ENCODE peak calls at places on chromosomes 3 and 15, in seven cellular contexts. One of them, this sample, is unnamed.

GRCh38 chr3:107557743-107558142 is 35.0 kb downstream of the BBX start:
- DNase-seq in stimulated activated CD8-positive, alpha-beta memory T cell treated with anti-CD3 and anti-CD28 coated beads, Interleukin-15, amount 100 ng/mL, for 24 hours: no peak
- DNase-seq in AG08395: no peak
- DNase-seq in KBM-7: no peak
- DNase-seq in NCI-H524: no peak
- DNase-seq in HL-60: no peak
- DNase-seq in RKO: no peak
- DNase-seq in this sample: no peak

GRCh38 chr3:17401912-17402311 is 340.5 kb downstream of the TBC1D5 start:
- DNase-seq in AG08395: no peak
- DNase-seq in stimulated activated CD8-positive, alpha-beta memory T cell treated with anti-CD3 and anti-CD28 coated beads, Interleukin-15, amount 100 ng/mL, for 24 hours: no peak
- DNase-seq in HL-60: no peak
- DNase-seq in NCI-H524: no peak
- DNase-seq in RKO: no peak
- DNase-seq in KBM-7: no peak
- DNase-seq in this sample: no peak

GRCh38 chr3:122469659-122470058 is 45.1 kb downstream of the KPNA1 start:
- DNase-seq in AG08395: no peak
- DNase-seq in HL-60: no peak
- DNase-seq in NCI-H524: no peak
- DNase-seq in RKO: no peak
- DNase-seq in KBM-7: no peak
- DNase-seq in stimulated activated CD8-positive, alpha-beta memory T cell treated with anti-CD3 and anti-CD28 coated beads, Interleukin-15, amount 100 ng/mL, for 24 hours: no peak
- DNase-seq in this sample: no peak

GRCh38 chr3:97914390-97914789 is 57.8 kb downstream of the RIOX2 start:
- DNase-seq in stimulated activated CD8-positive, alpha-beta memory T cell treated with anti-CD3 and anti-CD28 coated beads, Interleukin-15, amount 100 ng/mL, for 24 hours: no peak
- DNase-seq in HL-60: peak
- DNase-seq in KBM-7: peak
- DNase-seq in NCI-H524: no peak
- DNase-seq in AG08395: no peak
- DNase-seq in RKO: no peak
- DNase-seq in this sample: no peak

GRCh38 chr3:100399341-100400071 is 1.4 kb downstream of the TOMM70 start:
- DNase-seq in stimulated activated CD8-positive, alpha-beta memory T cell treated with anti-CD3 and anti-CD28 coated beads, Interleukin-15, amount 100 ng/mL, for 24 hours: no peak
- DNase-seq in AG08395: no peak
- DNase-seq in NCI-H524: no peak
- DNase-seq in RKO: no peak
- DNase-seq in HL-60: no peak
- DNase-seq in KBM-7: no peak
- DNase-seq in this sample: no peak

GRCh38 chr3:47581835-47582234 is 3.2 kb upstream of the CSPG5 start:
- DNase-seq in KBM-7: no peak
- DNase-seq in NCI-H524: no peak
- DNase-seq in HL-60: no peak
- DNase-seq in RKO: no peak
- DNase-seq in AG08395: no peak
- DNase-seq in stimulated activated CD8-positive, alpha-beta memory T cell treated with anti-CD3 and anti-CD28 coated beads, Interleukin-15, amount 100 ng/mL, for 24 hours: no peak
- DNase-seq in this sample: no peak

GRCh38 chr15:31970007-31970406 is 60.3 kb upstream of the CHRNA7 start:
- DNase-seq in KBM-7: no peak
- DNase-seq in RKO: no peak
- DNase-seq in NCI-H524: no peak
- DNase-seq in AG08395: no peak
- DNase-seq in stimulated activated CD8-positive, alpha-beta memory T cell treated with anti-CD3 and anti-CD28 coated beads, Interleukin-15, amount 100 ng/mL, for 24 hours: no peak
- DNase-seq in HL-60: no peak
- DNase-seq in this sample: no peak

GRCh38 chr3:49238274-49239127 is 38.5 kb downstream of the C3orf62 start:
- DNase-seq in AG08395: no peak
- DNase-seq in HL-60: peak
- DNase-seq in KBM-7: peak
- DNase-seq in stimulated activated CD8-positive, alpha-beta memory T cell treated with anti-CD3 and anti-CD28 coated beads, Interleukin-15, amount 100 ng/mL, for 24 hours: no peak
- DNase-seq in RKO: no peak
- DNase-seq in NCI-H524: no peak
- DNase-seq in this sample: no peak

GRCh38 chr3:136018876-136019275 is 53.3 kb downstream of the PPP2R3A start:
- DNase-seq in HL-60: no peak
- DNase-seq in KBM-7: no peak
- DNase-seq in RKO: no peak
- DNase-seq in stimulated activated CD8-positive, alpha-beta memory T cell treated with anti-CD3 and anti-CD28 coated beads, Interleukin-15, amount 100 ng/mL, for 24 hours: no peak
- DNase-seq in NCI-H524: no peak
- DNase-seq in AG08395: peak
- DNase-seq in this sample: no peak

GRCh38 chr15:43793647-43794046 is 1.5 kb downstream of the SERF2 start:
- DNase-seq in RKO: no peak
- DNase-seq in NCI-H524: no peak
- DNase-seq in HL-60: no peak
- DNase-seq in KBM-7: no peak
- DNase-seq in stimulated activated CD8-positive, alpha-beta memory T cell treated with anti-CD3 and anti-CD28 coated beads, Interleukin-15, amount 100 ng/mL, for 24 hours: no peak
- DNase-seq in AG08395: no peak
- DNase-seq in this sample: no peak

GRCh38 chr3:45258317-45258716 is 32.2 kb upstream of the TMEM158 start:
- DNase-seq in NCI-H524: no peak
- DNase-seq in HL-60: peak
- DNase-seq in AG08395: no peak
- DNase-seq in KBM-7: no peak
- DNase-seq in stimulated activated CD8-positive, alpha-beta memory T cell treated with anti-CD3 and anti-CD28 coated beads, Interleukin-15, amount 100 ng/mL, for 24 hours: no peak
- DNase-seq in RKO: no peak
- DNase-seq in this sample: no peak

GRCh38 chr3:60240558-60240957 is 1010.7 kb downstream of the FHIT start:
- DNase-seq in stimulated activated CD8-positive, alpha-beta memory T cell treated with anti-CD3 and anti-CD28 coated beads, Interleukin-15, amount 100 ng/mL, for 24 hours: no peak
- DNase-seq in KBM-7: no peak
- DNase-seq in AG08395: no peak
- DNase-seq in HL-60: no peak
- DNase-seq in NCI-H524: no peak
- DNase-seq in RKO: no peak
- DNase-seq in this sample: no peak

GRCh38 chr3:134251731-134252391 is 1.2 kb upstream of the RYK start:
- DNase-seq in NCI-H524: no peak
- DNase-seq in RKO: no peak
- DNase-seq in stimulated activated CD8-positive, alpha-beta memory T cell treated with anti-CD3 and anti-CD28 coated beads, Interleukin-15, amount 100 ng/mL, for 24 hours: no peak
- DNase-seq in AG08395: no peak
- DNase-seq in HL-60: no peak
- DNase-seq in KBM-7: no peak
- DNase-seq in this sample: no peak

GRCh38 chr3:15207836-15208504 is 1.9 kb downstream of the CAPN7 start:
- DNase-seq in RKO: peak
- DNase-seq in AG08395: no peak
- DNase-seq in NCI-H524: no peak
- DNase-seq in KBM-7: peak
- DNase-seq in stimulated activated CD8-positive, alpha-beta memory T cell treated with anti-CD3 and anti-CD28 coated beads, Interleukin-15, amount 100 ng/mL, for 24 hours: no peak
- DNase-seq in HL-60: no peak
- DNase-seq in this sample: peak

GRCh38 chr3:124818398-124819150 is 68.6 kb downstream of the ITGB5 start:
- DNase-seq in stimulated activated CD8-positive, alpha-beta memory T cell treated with anti-CD3 and anti-CD28 coated beads, Interleukin-15, amount 100 ng/mL, for 24 hours: no peak
- DNase-seq in RKO: no peak
- DNase-seq in HL-60: no peak
- DNase-seq in NCI-H524: no peak
- DNase-seq in AG08395: no peak
- DNase-seq in KBM-7: no peak
- DNase-seq in this sample: no peak

GRCh38 chr3:149736180-149737100 is 15.8 kb downstream of the COMMD2 start:
- DNase-seq in RKO: no peak
- DNase-seq in KBM-7: no peak
- DNase-seq in NCI-H524: no peak
- DNase-seq in HL-60: no peak
- DNase-seq in stimulated activated CD8-positive, alpha-beta memory T cell treated with anti-CD3 and anti-CD28 coated beads, Interleukin-15, amount 100 ng/mL, for 24 hours: no peak
- DNase-seq in AG08395: peak
- DNase-seq in this sample: peak

GRCh38 chr3:157531301-157531660 is 28.1 kb upstream of the VEPH1 start:
- DNase-seq in NCI-H524: no peak
- DNase-seq in KBM-7: no peak
- DNase-seq in AG08395: no peak
- DNase-seq in RKO: peak
- DNase-seq in HL-60: no peak
- DNase-seq in stimulated activated CD8-positive, alpha-beta memory T cell treated with anti-CD3 and anti-CD28 coated beads, Interleukin-15, amount 100 ng/mL, for 24 hours: no peak
- DNase-seq in this sample: no peak

GRCh38 chr3:184209146-184209923 is 20.1 kb upstream of the VWA5B2 start:
- DNase-seq in NCI-H524: no peak
- DNase-seq in HL-60: no peak
- DNase-seq in stimulated activated CD8-positive, alpha-beta memory T cell treated with anti-CD3 and anti-CD28 coated beads, Interleukin-15, amount 100 ng/mL, for 24 hours: no peak
- DNase-seq in KBM-7: no peak
- DNase-seq in RKO: no peak
- DNase-seq in AG08395: no peak
- DNase-seq in this sample: no peak

GRCh38 chr3:23519548-23520208 is 286.1 kb upstream of the UBE2E1 start:
- DNase-seq in stimulated activated CD8-positive, alpha-beta memory T cell treated with anti-CD3 and anti-CD28 coated beads, Interleukin-15, amount 100 ng/mL, for 24 hours: no peak
- DNase-seq in KBM-7: no peak
- DNase-seq in HL-60: no peak
- DNase-seq in RKO: no peak
- DNase-seq in NCI-H524: no peak
- DNase-seq in AG08395: no peak
- DNase-seq in this sample: no peak

GRCh38 chr3:10055097-10055496 is 28.9 kb downstream of the FANCD2 start:
- DNase-seq in AG08395: no peak
- DNase-seq in NCI-H524: no peak
- DNase-seq in stimulated activated CD8-positive, alpha-beta memory T cell treated with anti-CD3 and anti-CD28 coated beads, Interleukin-15, amount 100 ng/mL, for 24 hours: no peak
- DNase-seq in HL-60: no peak
- DNase-seq in KBM-7: no peak
- DNase-seq in RKO: no peak
- DNase-seq in this sample: no peak

GRCh38 chr3:127679534-127680145 is 6.9 kb downstream of the ABTB1 start:
- DNase-seq in RKO: no peak
- DNase-seq in stimulated activated CD8-positive, alpha-beta memory T cell treated with anti-CD3 and anti-CD28 coated beads, Interleukin-15, amount 100 ng/mL, for 24 hours: no peak
- DNase-seq in HL-60: no peak
- DNase-seq in KBM-7: no peak
- DNase-seq in NCI-H524: no peak
- DNase-seq in AG08395: no peak
- DNase-seq in this sample: no peak

GRCh38 chr15:36075333-36075732 is 504.1 kb upstream of the CDIN1 start:
- DNase-seq in AG08395: peak
- DNase-seq in RKO: no peak
- DNase-seq in NCI-H524: no peak
- DNase-seq in stimulated activated CD8-positive, alpha-beta memory T cell treated with anti-CD3 and anti-CD28 coated beads, Interleukin-15, amount 100 ng/mL, for 24 hours: no peak
- DNase-seq in KBM-7: no peak
- DNase-seq in HL-60: no peak
- DNase-seq in this sample: no peak

GRCh38 chr3:29280675-29281264 is at the start of gene RBMS3:
- DNase-seq in stimulated activated CD8-positive, alpha-beta memory T cell treated with anti-CD3 and anti-CD28 coated beads, Interleukin-15, amount 100 ng/mL, for 24 hours: no peak
- DNase-seq in RKO: peak
- DNase-seq in KBM-7: peak
- DNase-seq in AG08395: peak
- DNase-seq in HL-60: no peak
- DNase-seq in NCI-H524: peak
- DNase-seq in this sample: no peak

GRCh38 chr3:37718647-37719046 is 143.0 kb upstream of the CTDSPL start:
- DNase-seq in KBM-7: no peak
- DNase-seq in NCI-H524: no peak
- DNase-seq in HL-60: no peak
- DNase-seq in stimulated activated CD8-positive, alpha-beta memory T cell treated with anti-CD3 and anti-CD28 coated beads, Interleukin-15, amount 100 ng/mL, for 24 hours: no peak
- DNase-seq in AG08395: no peak
- DNase-seq in RKO: no peak
- DNase-seq in this sample: no peak

This sample was measured in SW480.